ENCODE peak calls at places on chromosomes 6 and 20, in six cellular contexts. Z, T, F, W, P and U are unnamed samples.

GRCh38 chr20:35387334-35387733 is 24.4 kb downstream of the UQCC1 start:
- DNase-seq in F (peak), P (peak), W (no peak), Z (no peak), T (no peak), U (no peak)

GRCh38 chr20:51339721-51340450 is 202.6 kb downstream of the NFATC2 start:
- DNase-seq in W (no peak), Z (no peak), T (no peak), P (no peak), F (no peak), U (no peak)

GRCh38 chr20:53869466-53870258 is 200.7 kb downstream of the BCAS1 start:
- DNase-seq in F (peak), Z (peak), P (peak), T (peak), W (peak), U (peak)

GRCh38 chr6:148074291-148074690 is 268.3 kb upstream of the SASH1 start:
- DNase-seq in Z (no peak), P (no peak), T (no peak), W (no peak), F (no peak), U (no peak)

GRCh38 chr20:8043687-8044278 is 24.2 kb upstream of the TMX4 start:
- DNase-seq in Z (peak), F (peak), P (peak), W (no peak), T (no peak), U (peak)

GRCh38 chr20:19308151-19308550 is 95.7 kb downstream of the SLC24A3 start:
- DNase-seq in F (no peak), P (no peak), T (no peak), W (no peak), Z (no peak), U (no peak)

GRCh38 chr6:26437550-26437949 is 2.8 kb upstream of the BTN3A3 start:
- DNase-seq in T (no peak), Z (no peak), P (no peak), W (no peak), F (no peak), U (no peak)

GRCh38 chr6:32954983-32955802 is 2.3 kb upstream of the HLA-DMA start:
- DNase-seq in P (no peak), W (no peak), T (no peak), Z (peak), F (peak), U (no peak)

GRCh38 chr6:145673504-145673903 is 61.8 kb downstream of the EPM2A start:
- DNase-seq in P (no peak), Z (no peak), T (no peak), W (no peak), F (no peak), U (no peak)

GRCh38 chr20:50237349-50237748 is 46.7 kb downstream of the CEBPB start:
- DNase-seq in T (no peak), F (no peak), W (no peak), Z (no peak), P (no peak), U (no peak)

GRCh38 chr6:31083742-31084354 is 28.5 kb downstream of the C6orf15 start:
- DNase-seq in W (peak), T (peak), F (peak), Z (peak), P (peak), U (no peak)

GRCh38 chr6:46655803-46656202 is 3.0 kb downstream of the SLC25A27 start:
- DNase-seq in Z (peak), T (peak), W (no peak), F (peak), P (no peak), U (no peak)

GRCh38 chr6:117352466-117353081 is 73.2 kb downstream of the ROS1 start:
- DNase-seq in Z (peak), P (peak), F (peak), W (no peak), T (no peak), U (no peak)

GRCh38 chr6:81265106-81265505 is 487.4 kb downstream of the TENT5A start:
- DNase-seq in T (no peak), F (peak), Z (no peak), P (peak), W (no peak), U (peak)

GRCh38 chr20:57287007-57287810 is 20.8 kb upstream of the BMP7 start:
- DNase-seq in P (no peak), F (no peak), Z (no peak), T (no peak), W (no peak), U (no peak)

GRCh38 chr6:93417421-93417996 is 1.9 kb downstream of the EPHA7 start:
- DNase-seq in F (peak), W (peak), P (peak), T (no peak), Z (peak), U (no peak)

GRCh38 chr6:112122758-112123157 is 35.4 kb downstream of the FAM229B start:
- DNase-seq in T (no peak), Z (no peak), P (no peak), W (no peak), F (no peak), U (no peak)

GRCh38 chr6:20455175-20456075 is 53.7 kb downstream of the E2F3 start:
- DNase-seq in P (peak), F (no peak), T (no peak), W (no peak), Z (no peak), U (no peak)

GRCh38 chr6:130810307-130811030 is 16.7 kb upstream of the SMLR1 start:
- DNase-seq in Z (no peak), W (no peak), T (no peak), F (no peak), P (peak), U (no peak)

GRCh38 chr20:22716824-22717351 is 132.5 kb upstream of the FOXA2 start:
- DNase-seq in W (no peak), P (peak), T (no peak), Z (no peak), F (no peak), U (no peak)

GRCh38 chr20:25987073-25987927 is 290.6 kb upstream of the ZNF337 start:
- DNase-seq in Z (no peak), P (peak), F (no peak), T (peak), W (peak), U (peak)

GRCh38 chr20:62309947-62310756 is 7.4 kb downstream of the ADRM1 start:
- DNase-seq in Z (no peak), P (no peak), W (no peak), T (no peak), F (no peak), U (no peak)

GRCh38 chr6:29965873-29966601 is 23.7 kb downstream of the HLA-A start:
- DNase-seq in F (peak), Z (no peak), W (peak), P (peak), T (no peak), U (peak)

GRCh38 chr6:85404497-85405174 is 45.2 kb upstream of the NT5E start:
- DNase-seq in Z (no peak), P (peak), T (no peak), W (no peak), F (peak), U (peak)

GRCh38 chr6:7911345-7911725 is 747 bp upstream of the TXNDC5 start:
- DNase-seq in Z (no peak), P (no peak), T (no peak), F (no peak), W (no peak), U (no peak)

GRCh38 chr20:38126146-38126912 is 38.7 kb downstream of the TGM2 start:
- DNase-seq in P (peak), T (no peak), F (peak), Z (no peak), W (no peak), U (no peak)

GRCh38 chr6:12602951-12603710 is 113.4 kb upstream of the PHACTR1 start:
- DNase-seq in T (no peak), Z (peak), P (peak), F (peak), W (no peak), U (peak)

GRCh38 chr20:60365063-60365640 is 406.9 kb downstream of the CDH26 start:
- DNase-seq in Z (no peak), W (no peak), F (peak), P (no peak), T (no peak), U (no peak)

GRCh38 chr20:50843331-50844276 is 48.7 kb downstream of the BCAS4 start:
- DNase-seq in F (no peak), T (no peak), P (no peak), W (no peak), Z (no peak), U (no peak)

GRCh38 chr6:40695114-40695513 is 108.0 kb upstream of the LRFN2 start:
- DNase-seq in W (no peak), P (no peak), T (no peak), Z (peak), F (peak), U (no peak)

GRCh38 chr6:85751374-85752055 is 108.8 kb upstream of the SYNCRIP start:
- DNase-seq in W (no peak), P (no peak), Z (no peak), T (no peak), F (no peak), U (no peak)

GRCh38 chr6:36227379-36228344 is 31.1 kb downstream of the BRPF3 start:
- DNase-seq in T (no peak), Z (no peak), F (no peak), W (no peak), P (no peak), U (no peak)

GRCh38 chr20:5513975-5514516 is 197.3 kb upstream of the PROKR2 start:
- DNase-seq in Z (no peak), W (no peak), F (no peak), P (no peak), T (no peak), U (no peak)

GRCh38 chr20:3551681-3552434 is 81.0 kb downstream of the ATRN start:
- DNase-seq in P (no peak), T (no peak), Z (no peak), W (no peak), F (peak), U (no peak)